ENCODE peak calls at places on chromosomes 12 and 14, in five cellular contexts. One of them, this sample, is unnamed.

GRCh38 chr14:61616524-61617185 is 78.7 kb upstream of the HIF1A start:
- DNase-seq in RPMI7951: peak
- DNase-seq in progenitor cell of endocrine pancreas: no peak
- DNase-seq in NCI-H345: no peak
- DNase-seq in uterus: no peak
- DNase-seq in this sample: peak

GRCh38 chr12:108140501-108140900 is 11.4 kb downstream of the WSCD2 start:
- DNase-seq in RPMI7951: no peak
- DNase-seq in progenitor cell of endocrine pancreas: no peak
- DNase-seq in NCI-H345: no peak
- DNase-seq in uterus: no peak
- DNase-seq in this sample: no peak

GRCh38 chr14:106872619-106873446 is 1346.5 kb downstream of the TMEM121 start:
- DNase-seq in RPMI7951: no peak
- DNase-seq in progenitor cell of endocrine pancreas: no peak
- DNase-seq in NCI-H345: peak
- DNase-seq in uterus: no peak
- DNase-seq in this sample: peak

GRCh38 chr12:30187426-30187825 is 403.7 kb upstream of the TMTC1 start:
- DNase-seq in RPMI7951: no peak
- DNase-seq in progenitor cell of endocrine pancreas: no peak
- DNase-seq in NCI-H345: no peak
- DNase-seq in uterus: no peak
- DNase-seq in this sample: no peak

GRCh38 chr14:47040490-47040889 is 388.9 kb upstream of the RPL10L start:
- DNase-seq in RPMI7951: no peak
- DNase-seq in progenitor cell of endocrine pancreas: no peak
- DNase-seq in NCI-H345: peak
- DNase-seq in uterus: no peak
- DNase-seq in this sample: no peak

GRCh38 chr12:67431436-67432049 is 162.4 kb downstream of the CAND1 start:
- DNase-seq in RPMI7951: no peak
- DNase-seq in progenitor cell of endocrine pancreas: no peak
- DNase-seq in NCI-H345: no peak
- DNase-seq in uterus: no peak
- DNase-seq in this sample: no peak

GRCh38 chr14:35332517-35333346 is 40.5 kb downstream of the PSMA6 start:
- DNase-seq in RPMI7951: peak
- DNase-seq in progenitor cell of endocrine pancreas: no peak
- DNase-seq in NCI-H345: peak
- DNase-seq in uterus: no peak
- DNase-seq in this sample: no peak

GRCh38 chr12:130357241-130357640 is 19.6 kb downstream of the PIWIL1 start:
- DNase-seq in RPMI7951: no peak
- DNase-seq in progenitor cell of endocrine pancreas: no peak
- DNase-seq in NCI-H345: peak
- DNase-seq in uterus: no peak
- DNase-seq in this sample: no peak

GRCh38 chr14:91315844-91316267 is 71.4 kb upstream of the GPR68 start:
- DNase-seq in RPMI7951: no peak
- DNase-seq in progenitor cell of endocrine pancreas: no peak
- DNase-seq in NCI-H345: no peak
- DNase-seq in uterus: no peak
- DNase-seq in this sample: no peak